ENCODE peak calls at places on chromosomes 11 and 22, in five cellular contexts. C is tibial nerve, E is HFFc6, S is colonic mucosa, X is BJ. V is an unnamed sample.

GRCh38 chr11:106959800-106960199 is 58.5 kb downstream of the GUCY1A2 start:
- DNase-seq in C (no peak), E (peak; percentile 8), S (no peak), X (peak; percentile 38), V (no peak)

GRCh38 chr11:12372111-12372510 is 5.3 kb upstream of the PARVA start:
- DNase-seq in C (no peak), E (no peak), S (no peak), X (no peak), V (no peak)

GRCh38 chr11:71247551-71248250 is 4.7 kb downstream of the SHANK2 start:
- DNase-seq in C (no peak), E (no peak), S (no peak), X (no peak), V (peak; percentile 64)

GRCh38 chr11:8086001-8086479 is 5.0 kb downstream of the TUB start:
- DNase-seq in C (no peak), E (no peak), S (no peak), X (no peak), V (no peak)

GRCh38 chr11:61193596-61193995 is 9.7 kb upstream of the PGA3 start:
- DNase-seq in C (no peak), E (no peak), S (no peak), X (no peak), V (no peak)

GRCh38 chr22:23893446-23893956 is 682 bp upstream of the MIF start:
- DNase-seq in C (no peak), E (no peak), S (no peak), X (no peak), V (no peak)

GRCh38 chr11:110428956-110429613 is 663 bp upstream of the FDX1 start:
- DNase-seq in C (no peak), E (no peak), S (no peak), X (no peak), V (no peak)

GRCh38 chr11:64650923-64651523 is 60.0 kb downstream of the SLC22A12 start:
- DNase-seq in C (no peak), E (peak; percentile 22), S (no peak), X (no peak), V (no peak)

GRCh38 chr11:104529213-104529612 is 365.3 kb upstream of the PDGFD start:
- DNase-seq in C (no peak), E (no peak), S (no peak), X (no peak), V (no peak)

GRCh38 chr11:235180-235997 is 753 bp downstream of the SIRT3 start:
- DNase-seq in C (no peak), E (no peak), S (no peak), X (no peak), V (no peak)

GRCh38 chr22:35605787-35606492 is 11.2 kb downstream of the MB start:
- DNase-seq in C (no peak), E (no peak), S (no peak), X (no peak), V (peak; percentile 70)

GRCh38 chr22:25068701-25069100 is 116.2 kb downstream of the KIAA1671 start:
- DNase-seq in C (no peak), E (no peak), S (no peak), X (no peak), V (no peak)

GRCh38 chr11:128195057-128195751 is 392.2 kb downstream of the ETS1 start:
- DNase-seq in C (no peak), E (no peak), S (no peak), X (no peak), V (no peak)

DNA sequence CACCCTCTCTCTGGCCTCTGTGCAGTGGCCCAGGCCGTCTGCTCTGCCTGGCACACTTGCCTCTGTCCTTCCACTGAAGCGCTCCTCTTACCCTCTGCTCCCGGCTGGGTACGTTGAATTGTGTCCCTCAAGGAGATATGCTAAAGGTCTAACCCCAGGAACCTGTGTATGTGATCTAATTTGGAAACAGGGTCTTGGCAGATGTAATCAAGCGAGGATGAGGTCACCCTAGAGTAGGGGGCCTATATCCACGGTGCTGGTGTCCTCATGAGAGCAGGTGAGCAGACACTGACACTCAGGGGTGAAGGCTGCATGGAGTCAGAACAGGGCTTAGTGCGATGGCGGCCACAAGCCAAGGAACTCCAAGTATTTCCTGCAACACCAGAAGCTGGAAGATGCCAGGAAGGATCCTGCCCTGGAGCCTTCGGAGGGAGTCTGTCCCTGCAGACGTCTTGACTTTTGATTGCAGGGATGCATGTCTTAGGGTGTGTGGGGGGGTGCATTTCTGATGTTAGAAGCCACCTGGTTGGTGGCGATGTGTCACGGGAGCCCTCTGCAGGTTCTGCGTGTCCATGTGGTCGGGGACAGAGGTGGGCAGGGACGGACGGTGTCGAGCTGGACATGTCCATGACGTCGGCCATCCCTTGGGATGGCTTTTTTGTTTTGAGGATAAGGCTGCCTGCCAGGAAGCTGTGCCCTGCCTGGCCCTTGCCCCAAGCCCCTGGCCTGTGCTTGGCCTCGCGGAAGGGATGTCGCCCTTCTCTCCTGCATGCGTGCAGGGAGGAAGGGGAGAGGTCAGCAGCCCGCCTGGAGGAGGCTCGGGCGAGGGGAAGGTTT is 68.6 kb downstream of the LRP5 start:
- DNase-seq in C (no peak), E (no peak), S (no peak), X (no peak), V (peak; percentile 58)
- TF ChIP-seq CTCF in C (peak; percentile 4), E (no peak), S (no peak), X (no peak), V (peak; percentile 16)

GRCh38 chr11:116357769-116358544 is 414.8 kb downstream of the BUD13 start:
- DNase-seq in C (no peak), E (no peak), S (peak; percentile 35), X (no peak), V (no peak)
- TF ChIP-seq CTCF in C (no peak), E (no peak), S (peak; percentile 61), X (peak; percentile 11), V (peak; percentile 53)

DNA sequence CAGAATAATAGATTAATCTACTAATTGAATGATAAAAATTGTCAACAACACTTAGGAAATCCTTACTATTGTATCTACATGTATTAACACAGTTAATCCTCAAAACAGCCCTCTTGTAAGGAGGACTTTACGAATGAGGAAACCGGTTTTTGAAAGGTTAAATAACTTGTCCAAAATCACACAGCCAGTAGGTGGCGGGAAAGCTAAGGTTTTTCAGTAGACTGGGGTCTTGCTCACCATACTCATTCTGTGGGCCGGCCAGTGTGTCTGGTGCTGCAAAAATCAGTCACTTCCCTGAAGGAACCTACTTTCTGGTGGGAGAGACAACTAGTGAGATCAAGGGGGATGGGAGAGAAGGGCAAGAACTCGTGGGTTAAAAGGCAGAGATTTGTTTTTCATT is 3.8 kb downstream of the DCPS start:
- DNase-seq in C (no peak), E (peak; percentile 46), S (no peak), X (no peak), V (no peak)
- TF ChIP-seq CTCF in C (no peak), E (peak; percentile 81), S (no peak), X (peak; percentile 63), V (no peak)

GRCh38 chr11:1765871-1766718 is 2.4 kb upstream of the CTSD start:
- DNase-seq in C (no peak), E (no peak), S (no peak), X (no peak), V (no peak)
- TF ChIP-seq CTCF in C (no peak), E (peak; percentile 46), S (no peak), X (no peak), V (no peak)

DNA sequence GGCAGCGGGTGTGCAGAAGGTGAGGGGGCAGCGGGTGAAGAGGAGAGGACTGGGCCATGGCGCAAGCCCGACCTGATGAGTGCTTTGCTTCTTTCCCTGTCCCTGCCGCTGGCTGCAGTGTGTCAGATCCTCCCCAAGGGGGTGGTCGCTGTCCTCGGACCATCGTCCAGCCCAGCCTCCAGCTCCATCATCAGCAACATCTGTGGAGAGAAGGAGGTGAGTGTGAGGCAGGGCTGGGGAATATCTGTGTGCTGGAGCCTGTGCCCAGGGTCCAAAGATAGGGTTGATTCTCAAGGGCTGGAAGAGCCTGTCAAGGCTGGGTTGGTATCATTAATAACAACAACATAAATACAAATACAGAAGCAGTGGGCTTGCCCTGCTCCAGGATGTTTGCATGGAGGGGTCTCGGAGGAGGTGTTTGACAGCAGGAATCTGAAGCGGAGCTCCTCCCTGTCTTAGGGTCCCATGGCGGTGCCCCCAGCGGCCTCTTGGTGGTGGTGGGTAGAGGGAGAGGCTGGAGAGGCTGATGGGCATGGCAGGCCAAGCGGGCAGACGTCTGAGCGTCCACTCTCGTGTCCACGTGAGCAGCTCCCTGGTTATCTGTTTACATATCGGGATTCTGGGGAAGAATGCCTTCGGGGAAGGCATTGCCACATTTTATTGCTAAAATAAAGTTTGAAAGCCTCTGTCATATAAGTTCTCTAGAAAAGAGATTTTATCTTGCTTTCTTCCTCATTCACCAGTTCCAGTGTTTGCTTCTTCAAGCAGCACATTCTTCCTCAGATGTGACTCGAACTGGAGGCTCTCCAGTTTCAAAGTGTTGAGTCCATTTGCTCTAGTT is 208.4 kb upstream of the TBCEL start:
- DNase-seq in C (no peak), E (no peak), S (no peak), X (no peak), V (no peak)
- TF ChIP-seq CTCF in C (no peak), E (no peak), S (no peak), X (no peak), V (no peak)

V was measured in heart right ventricle.